ENCODE peak calls at places on chromosomes 6 and 20, in six cellular contexts. S is CD8-positive, alpha-beta memory T cell; Z is breast epithelium; E is IMR-90; P is tibial nerve; O is effector memory CD4-positive, alpha-beta T cell. U is an unnamed sample. For H3K4me1 and H3K36me3, the result is how much of the 10 kb centered on the place peaks cover.

GRCh38 chr20:5931411-5931810 is 18.9 kb downstream of the TRMT6 start:
- DNase-seq in P (no peak), E (no peak), Z (no peak), O (no peak), S (no peak), U (no peak)

GRCh38 chr6:33118525-33119123 is 42.8 kb downstream of the HLA-DPB1 start:
- DNase-seq in O (no peak), Z (no peak), S (no peak), E (peak), P (peak), U (no peak)

GRCh38 chr6:132214716-132215115 is 186.6 kb downstream of the MOXD1 start:
- DNase-seq in O (no peak), S (no peak), E (no peak), P (no peak), Z (no peak), U (no peak)

GRCh38 chr20:56360899-56361199 is 2.1 kb downstream of the FAM210B start:
- DNase-seq in P (no peak), E (no peak), S (no peak), Z (no peak), O (no peak), U (no peak)

GRCh38 chr6:362231-362923 is 29.2 kb upstream of the IRF4 start:
- DNase-seq in E (no peak), S (no peak), P (no peak), O (no peak), Z (no peak), U (no peak)

GRCh38 chr6:109523478-109523877 is 40.5 kb upstream of the ZBTB24 start:
- DNase-seq in Z (no peak), O (no peak), S (no peak), E (peak), P (no peak), U (no peak)

GRCh38 chr6:154154389-154154967 is 115.4 kb downstream of the OPRM1 start:
- DNase-seq in E (peak), S (peak), Z (peak), O (peak), P (peak), U (no peak)

GRCh38 chr20:58233881-58234528 is 5.6 kb upstream of the ANKRD60 start:
- DNase-seq in P (peak), E (no peak), S (peak), Z (no peak), O (peak), U (no peak)

GRCh38 chr6:46325561-46326525 is 155.1 kb upstream of the ENPP5 start:
- DNase-seq in O (no peak), E (peak), S (peak), Z (no peak), P (no peak), U (no peak)

GRCh38 chr6:150593119-150593518 is 6.6 kb upstream of the PLEKHG1 start:
- DNase-seq in E (no peak), Z (no peak), S (no peak), P (no peak), O (no peak), U (no peak)

GRCh38 chr6:14381225-14381887 is 263.8 kb downstream of the CD83 start:
- DNase-seq in O (no peak), Z (no peak), E (no peak), P (no peak), S (no peak), U (no peak)

GRCh38 chr6:157514659-157515496 is 133.9 kb downstream of the ZDHHC14 start:
- DNase-seq in Z (no peak), E (peak), O (no peak), S (no peak), P (no peak), U (no peak)

GRCh38 chr20:13700761-13701160 is 62.0 kb upstream of the TASP1 start:
- DNase-seq in P (no peak), S (no peak), Z (peak), E (no peak), O (no peak), U (no peak)

GRCh38 chr20:61486198-61486597 is 234.1 kb downstream of the CDH4 start:
- DNase-seq in O (no peak), P (no peak), S (no peak), Z (no peak), E (no peak), U (no peak)

GRCh38 chr20:14928083-14928482 is 590.7 kb upstream of the FLRT3 start:
- DNase-seq in Z (no peak), O (no peak), E (no peak), P (no peak), S (no peak), U (no peak)

GRCh38 chr6:161227004-161227950 is 46.6 kb downstream of the AGPAT4 start:
- DNase-seq in O (no peak), P (no peak), Z (no peak), E (peak), S (no peak), U (no peak)

GRCh38 chr6:161223646-161224045 is 50.2 kb downstream of the AGPAT4 start:
- DNase-seq in Z (no peak), O (no peak), E (no peak), P (no peak), S (no peak), U (no peak)

GRCh38 chr6:161228096-161228495 is 45.8 kb downstream of the AGPAT4 start:
- DNase-seq in S (no peak), P (no peak), E (no peak), Z (no peak), O (no peak), U (no peak)

GRCh38 chr6:161226005-161226964 is 47.6 kb downstream of the AGPAT4 start:
- DNase-seq in Z (no peak), O (peak), P (no peak), E (no peak), S (peak), U (no peak)

GRCh38 chr6:161225677-161226004 is 48.2 kb downstream of the AGPAT4 start:
- DNase-seq in S (no peak), P (no peak), O (no peak), Z (no peak), E (no peak), U (no peak)
- H3K4me1 ChIP-seq in S (under half), P (under half), O (under half), Z (under half), E (under half), U (under half)

GRCh38 chr6:42071881-42072583 is 21.7 kb downstream of the TAF8 start:
- DNase-seq in O (no peak), Z (no peak), E (no peak), P (no peak), S (no peak), U (no peak)

GRCh38 chr6:42078391-42078790 is 28.1 kb downstream of the TAF8 start:
- DNase-seq in S (no peak), E (no peak), P (no peak), O (no peak), Z (no peak), U (no peak)

GRCh38 chr6:42073287-42073686 is 23.0 kb downstream of the TAF8 start:
- DNase-seq in O (no peak), E (no peak), Z (no peak), S (no peak), P (no peak), U (no peak)

GRCh38 chr6:42079941-42080464 is 29.7 kb downstream of the TAF8 start:
- DNase-seq in E (no peak), Z (no peak), O (no peak), S (no peak), P (no peak), U (no peak)

GRCh38 chr6:42075159-42075838 is 25.0 kb downstream of the TAF8 start:
- DNase-seq in E (peak), S (peak), Z (peak), O (peak), P (peak), U (peak)
- H3K36me3 ChIP-seq in E (under half), S (under half), Z (under half), O (under half), P (under half), U (under half)

DNA sequence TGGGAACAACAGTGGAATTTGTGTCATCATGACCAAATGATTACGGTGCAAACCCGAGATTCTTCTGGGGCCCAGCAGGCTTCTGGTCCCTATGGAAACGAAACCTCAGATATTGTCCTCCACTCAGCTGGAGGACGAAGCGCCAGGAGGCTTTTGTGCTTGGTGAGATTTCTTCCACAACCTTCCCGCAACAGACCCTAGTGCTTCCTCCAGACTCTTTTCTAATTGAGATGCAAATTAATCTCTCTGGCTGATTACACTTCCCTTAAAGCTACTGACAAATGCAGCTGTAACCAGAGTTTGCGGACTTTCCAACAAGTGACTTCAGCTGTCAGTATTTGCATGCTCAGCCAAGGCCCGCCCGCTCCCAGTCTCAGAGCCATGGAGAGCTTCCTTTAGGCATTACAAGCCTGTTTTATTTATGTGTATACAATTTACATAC is 96.0 kb downstream of the INSM1 start:
- DNase-seq in P (no peak), E (no peak), Z (no peak), O (no peak), S (no peak), U (no peak)
- H3K4me3 ChIP-seq in P (no peak), E (no peak), Z (no peak), O (no peak), S (no peak), U (no peak)

GRCh38 chr6:41577356-41577864 is 31.2 kb downstream of the FOXP4 start:
- DNase-seq in E (no peak), Z (no peak), S (no peak), P (no peak), O (no peak), U (no peak)
- H3K4me1 ChIP-seq in E (under half), Z (under half), S (under half), P (half or more), O (under half), U (half or more)

GRCh38 chr20:50306478-50307423 is 116.1 kb downstream of the CEBPB start:
- DNase-seq in P (no peak), E (no peak), Z (no peak), O (no peak), S (no peak), U (no peak)

GRCh38 chr20:50309280-50309763 is 118.7 kb downstream of the CEBPB start:
- DNase-seq in S (no peak), P (no peak), Z (no peak), E (peak), O (no peak), U (no peak)

GRCh38 chr20:50308513-50309279 is 118.1 kb downstream of the CEBPB start:
- DNase-seq in Z (peak), P (peak), O (no peak), S (no peak), E (peak), U (no peak)

GRCh38 chr20:50309764-50310672 is 119.4 kb downstream of the CEBPB start:
- DNase-seq in P (no peak), E (no peak), O (no peak), S (no peak), Z (no peak), U (no peak)

GRCh38 chr20:50308166-50308512 is 117.5 kb downstream of the CEBPB start:
- DNase-seq in E (no peak), O (no peak), P (no peak), S (no peak), Z (no peak), U (no peak)
- H3K36me3 ChIP-seq in E (under half), O (under half), P (under half), S (under half), Z (under half), U (under half)

DNA sequence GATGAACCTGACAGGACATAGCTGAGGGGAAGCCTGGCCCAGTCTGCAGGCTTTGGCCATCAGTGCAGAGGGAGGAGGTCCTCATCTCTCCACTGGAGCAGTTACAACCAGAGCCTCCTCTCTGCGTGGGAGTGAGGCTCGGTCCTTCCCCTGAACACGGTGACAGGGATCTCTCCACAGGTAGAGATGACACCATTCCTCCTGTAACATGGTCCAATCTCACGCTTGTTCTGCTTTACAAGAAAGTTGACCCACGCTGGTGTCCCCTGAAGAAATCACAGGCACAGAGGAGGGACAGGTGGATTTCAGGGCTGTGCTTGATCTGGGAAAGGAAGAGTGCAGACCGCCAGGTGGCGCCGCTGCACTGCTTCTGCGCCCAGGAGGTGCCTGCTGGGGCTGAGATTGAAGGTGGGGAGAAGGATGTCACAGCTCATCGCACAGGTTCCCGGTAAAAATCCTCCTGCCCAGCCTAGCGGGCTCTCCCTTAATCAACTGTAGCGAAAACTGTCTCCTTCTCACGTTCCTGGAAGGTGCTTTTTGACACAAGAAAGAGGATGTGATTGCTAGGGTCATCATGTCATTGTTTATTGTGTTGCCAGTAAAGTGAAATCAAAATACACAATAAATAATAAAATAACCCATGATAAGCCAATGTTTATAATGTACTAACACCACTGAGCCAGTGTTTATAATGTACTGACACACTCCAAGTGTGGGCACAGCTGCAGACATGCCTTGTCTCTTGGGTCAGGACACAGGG is 20.4 kb downstream of the HLA-G start:
- DNase-seq in S (peak), E (peak), O (peak), P (peak), Z (peak), U (peak)
- H3K4me3 ChIP-seq in S (no peak), E (no peak), O (no peak), P (no peak), Z (no peak), U (no peak)

GRCh38 chr6:159983641-159984080 is 14.8 kb downstream of the IGF2R start:
- DNase-seq in P (no peak), S (no peak), O (no peak), E (peak), Z (no peak), U (no peak)

GRCh38 chr6:159982726-159983506 is 14.0 kb downstream of the IGF2R start:
- DNase-seq in S (no peak), Z (no peak), P (no peak), O (no peak), E (peak), U (no peak)

GRCh38 chr6:159981171-159981571 is 12.3 kb downstream of the IGF2R start:
- DNase-seq in O (no peak), P (no peak), E (no peak), Z (no peak), S (no peak), U (no peak)

GRCh38 chr6:159980474-159980873 is 11.6 kb downstream of the IGF2R start:
- DNase-seq in E (no peak), P (no peak), Z (no peak), O (no peak), S (no peak), U (no peak)

GRCh38 chr6:159981591-159982245 is 12.8 kb downstream of the IGF2R start:
- DNase-seq in P (no peak), Z (no peak), O (peak), E (peak), S (no peak), U (no peak)
- H3K4me1 ChIP-seq in P (half or more), Z (under half), O (half or more), E (under half), S (half or more), U (under half)